ENCODE peak calls at places on chromosomes 4 and X, in four cellular contexts. X, T, A and Q are unnamed samples.

GRCh38 chrX:15512401-15512965 is 11.9 kb downstream of the BMX start:
- DNase-seq in X (no peak), A (no peak), T (no peak), Q (no peak)

GRCh38 chr4:123104275-123104674 is 181.9 kb upstream of the NUDT6 start:
- DNase-seq in T (no peak), X (no peak), A (no peak), Q (no peak)

GRCh38 chrX:20427173-20427770 is 160.6 kb upstream of the RPS6KA3 start:
- DNase-seq in X (no peak), T (no peak), A (no peak), Q (no peak)

GRCh38 chr4:76549765-76550164 is 114.7 kb downstream of the SHROOM3 start:
- DNase-seq in X (no peak), T (no peak), A (no peak), Q (no peak)

GRCh38 chrX:13742397-13743176 is 8.0 kb downstream of the OFD1 start:
- DNase-seq in T (no peak), A (no peak), X (no peak), Q (no peak)

GRCh38 chr4:6194458-6195195 is 5.7 kb downstream of the JAKMIP1 start:
- DNase-seq in A (no peak), T (no peak), X (no peak), Q (peak; percentile 47)

GRCh38 chrX:71420686-71421085 is 54.5 kb downstream of the TAF1 start:
- DNase-seq in T (peak; percentile 5), X (no peak), A (no peak), Q (peak; percentile 60)

GRCh38 chr4:64158648-64159326 is 250.5 kb downstream of the TECRL start:
- DNase-seq in X (no peak), A (peak; percentile 56), T (peak; percentile 82), Q (peak; percentile 83)

GRCh38 chr4:13546374-13546854 is 2.1 kb upstream of the NKX3-2 start:
- DNase-seq in T (no peak), A (no peak), X (no peak), Q (peak; percentile 58)

GRCh38 chrX:119071381-119071780 is 1.4 kb upstream of the CT47C1 start:
- DNase-seq in A (no peak), T (no peak), X (no peak), Q (no peak)

GRCh38 chr4:337932-338758 is 531 bp downstream of the ZNF141 start:
- DNase-seq in A (peak; percentile 49), T (no peak), X (peak; percentile 85), Q (no peak)

GRCh38 chr4:113468165-113469022 is 293.1 kb downstream of the CAMK2D start:
- DNase-seq in X (peak; percentile 69), A (peak; percentile 76), T (peak; percentile 62), Q (peak; percentile 80)

GRCh38 chr4:71259911-71260331 is 78.9 kb upstream of the SLC4A4 start:
- DNase-seq in T (no peak), X (no peak), A (no peak), Q (no peak)

GRCh38 chr4:88818650-88819470 is 121.2 kb upstream of the NAP1L5 start:
- DNase-seq in X (no peak), T (peak; percentile 57), A (peak; percentile 36), Q (peak; percentile 79)

DNA sequence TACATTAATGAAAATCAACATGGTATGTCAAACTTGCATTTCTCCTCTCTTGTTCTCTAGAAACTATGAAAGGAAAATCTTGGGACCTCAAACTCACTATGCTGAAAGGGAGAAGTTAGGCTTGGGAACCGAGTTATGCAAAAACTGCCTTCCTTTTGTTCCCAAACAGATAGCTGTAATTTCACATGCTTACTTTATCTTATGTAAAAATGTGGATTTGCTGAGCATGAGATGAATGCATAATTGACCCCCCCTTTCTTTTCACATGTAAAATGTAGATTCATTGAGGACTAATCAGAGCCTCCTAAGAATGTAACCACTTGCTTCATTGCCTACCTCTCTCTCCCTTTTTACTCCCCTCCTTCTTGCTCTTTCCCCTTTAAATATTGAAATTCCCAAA is 18.1 kb downstream of the TBC1D9 start:
- DNase-seq in X (no peak), A (no peak), T (no peak), Q (no peak)
- H3K4me1 ChIP-seq in X (peaks cover 19% of the 10 kb centered on the region), A (peaks cover 36% of the 10 kb centered on the region), T (peaks cover 7% of the 10 kb centered on the region), Q (peaks cover 5% of the 10 kb centered on the region)

GRCh38 chrX:78118628-78119027 is 14.6 kb downstream of the PGK1 start:
- DNase-seq in T (no peak), X (no peak), A (no peak), Q (no peak)
- H3K36me3 ChIP-seq in T (no peaks in the 10 kb centered on the region), X (peaks cover 78% of the 10 kb centered on the region), A (peaks cover 20% of the 10 kb centered on the region), Q (peaks cover 92% of the 10 kb centered on the region)

GRCh38 chr4:24975505-24975904 is 55.2 kb downstream of the LGI2 start:
- DNase-seq in X (no peak), A (no peak), T (no peak), Q (peak; percentile 10)
- H3K4me1 ChIP-seq in X (peaks cover 27% of the 10 kb centered on the region), A (peaks cover 3% of the 10 kb centered on the region), T (peaks cover 3% of the 10 kb centered on the region), Q (no peaks in the 10 kb centered on the region)

DNA sequence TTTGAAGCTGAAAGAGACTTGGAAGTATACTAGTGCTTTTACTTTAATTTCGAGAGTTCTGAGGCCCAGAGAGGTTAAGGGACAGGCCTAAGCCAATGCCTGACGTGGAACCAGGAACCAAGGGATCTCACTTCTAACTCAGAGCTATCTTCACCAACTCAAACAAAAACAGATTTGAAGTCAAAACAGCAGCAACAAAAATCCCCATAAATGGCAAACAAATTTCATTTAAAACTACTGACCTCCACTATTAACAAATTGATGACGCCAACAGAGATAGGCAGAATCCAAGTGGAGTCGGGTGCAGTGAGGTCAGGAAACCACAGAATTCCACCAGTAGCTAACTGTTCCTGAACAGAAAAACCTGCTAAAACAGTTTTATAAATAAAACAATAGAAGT is 5.0 kb downstream of the COX18 start:
- DNase-seq in X (no peak), T (no peak), A (no peak), Q (no peak)
- H3K36me3 ChIP-seq in X (peaks cover 42% of the 10 kb centered on the region), T (peaks cover 3% of the 10 kb centered on the region), A (peaks cover 6% of the 10 kb centered on the region), Q (peaks cover 26% of the 10 kb centered on the region)

GRCh38 chr4:181294421-181294820 is 948.8 kb upstream of the TENM3 start:
- DNase-seq in X (no peak), A (no peak), T (no peak), Q (no peak)
- H3K4me1 ChIP-seq in X (no peaks in the 10 kb centered on the region), A (peaks cover 10% of the 10 kb centered on the region), T (peaks cover 14% of the 10 kb centered on the region), Q (peaks cover 4% of the 10 kb centered on the region)

GRCh38 chr4:118740869-118741268 is 55.7 kb downstream of the METTL14 start:
- DNase-seq in X (no peak), A (no peak), T (peak; percentile 42), Q (no peak)
- H3K36me3 ChIP-seq in X (peaks cover 86% of the 10 kb centered on the region), A (peaks cover 22% of the 10 kb centered on the region), T (no peaks in the 10 kb centered on the region), Q (peaks cover 73% of the 10 kb centered on the region)

GRCh38 chrX:55206152-55206941 is 13.8 kb upstream of the PAGE5 start:
- DNase-seq in T (no peak), X (no peak), A (no peak), Q (no peak)
- H3K4me1 ChIP-seq in T (no peaks in the 10 kb centered on the region), X (no peaks in the 10 kb centered on the region), A (no peaks in the 10 kb centered on the region), Q (no peaks in the 10 kb centered on the region)